ENCODE peak calls at places on chromosomes 3 and 15, in four cellular contexts. One of them, this sample, is unnamed.

GRCh38 chr15:57752426-57752825 is 45.9 kb downstream of the POLR2M start:
- DNase-seq in T-helper 1 cell: no peak
- DNase-seq in psoas muscle: no peak
- DNase-seq in ovary: peak
- DNase-seq in this sample: no peak

GRCh38 chr3:138197058-138197457 is 10.0 kb downstream of the ARMC8 start:
- DNase-seq in T-helper 1 cell: no peak
- DNase-seq in psoas muscle: no peak
- DNase-seq in ovary: no peak
- DNase-seq in this sample: no peak

GRCh38 chr3:123186695-123187094 is 15.0 kb upstream of the SEC22A start:
- DNase-seq in T-helper 1 cell: no peak
- DNase-seq in psoas muscle: no peak
- DNase-seq in ovary: no peak
- DNase-seq in this sample: no peak

GRCh38 chr3:29452923-29453277 is 172.0 kb downstream of the RBMS3 start:
- DNase-seq in T-helper 1 cell: no peak
- DNase-seq in psoas muscle: no peak
- DNase-seq in ovary: no peak
- DNase-seq in this sample: no peak

GRCh38 chr3:50550079-50550736 is 17.3 kb downstream of the C3orf18 start:
- DNase-seq in T-helper 1 cell: peak
- DNase-seq in psoas muscle: peak
- DNase-seq in ovary: peak
- DNase-seq in this sample: no peak

GRCh38 chr15:60326824-60327654 is 70.7 kb downstream of the ANXA2 start:
- DNase-seq in T-helper 1 cell: peak
- DNase-seq in psoas muscle: no peak
- DNase-seq in ovary: no peak
- DNase-seq in this sample: no peak

GRCh38 chr3:70973558-70973957 is 610.0 kb downstream of the FOXP1 start:
- DNase-seq in T-helper 1 cell: no peak
- DNase-seq in psoas muscle: no peak
- DNase-seq in ovary: no peak
- DNase-seq in this sample: no peak

GRCh38 chr15:31484369-31484951 is 157.8 kb downstream of the KLF13 start:
- DNase-seq in T-helper 1 cell: no peak
- DNase-seq in psoas muscle: no peak
- DNase-seq in ovary: no peak
- DNase-seq in this sample: no peak

GRCh38 chr3:53331871-53332270 is 15.5 kb downstream of the DCP1A start:
- DNase-seq in T-helper 1 cell: no peak
- DNase-seq in psoas muscle: no peak
- DNase-seq in ovary: no peak
- DNase-seq in this sample: no peak

GRCh38 chr3:180855364-180855763 is 57.1 kb upstream of the FXR1 start:
- DNase-seq in T-helper 1 cell: no peak
- DNase-seq in psoas muscle: no peak
- DNase-seq in ovary: no peak
- DNase-seq in this sample: no peak

GRCh38 chr15:68492855-68493254 is 60.9 kb upstream of the ITGA11 start:
- DNase-seq in T-helper 1 cell: no peak
- DNase-seq in psoas muscle: peak
- DNase-seq in ovary: peak
- DNase-seq in this sample: no peak

GRCh38 chr3:71444028-71444860 is 139.3 kb downstream of the FOXP1 start:
- DNase-seq in T-helper 1 cell: peak
- DNase-seq in psoas muscle: peak
- DNase-seq in ovary: no peak
- DNase-seq in this sample: peak

GRCh38 chr3:135895106-135895733 is 70.3 kb upstream of the PPP2R3A start:
- DNase-seq in T-helper 1 cell: no peak
- DNase-seq in psoas muscle: peak
- DNase-seq in ovary: peak
- DNase-seq in this sample: no peak

GRCh38 chr3:139448104-139448503 is 28.2 kb downstream of the RBP2 start:
- DNase-seq in T-helper 1 cell: no peak
- DNase-seq in psoas muscle: no peak
- DNase-seq in ovary: no peak
- DNase-seq in this sample: no peak

This sample was measured in T-helper 22 cell.